ENCODE peak calls at places on chromosomes 3 and 15, in eight cellular contexts. One of them, this sample, is unnamed.

GRCh38 chr3:167184511-167184910 is 195.6 kb downstream of the ZBBX start:
- DNase-seq in CD8-positive, alpha-beta T cell: no peak
- DNase-seq in A549: no peak
- DNase-seq in LNCaP clone FGC: no peak
- DNase-seq in CD4-positive, alpha-beta T cell: no peak
- DNase-seq in cardiac fibroblast: no peak
- DNase-seq in bronchial epithelial cell: no peak
- DNase-seq in nephron progenitor cell: peak
- DNase-seq in this sample: no peak

GRCh38 chr3:130470132-130470531 is 46.8 kb upstream of the COL6A6 start:
- DNase-seq in CD8-positive, alpha-beta T cell: no peak
- DNase-seq in A549: no peak
- DNase-seq in LNCaP clone FGC: no peak
- DNase-seq in CD4-positive, alpha-beta T cell: no peak
- DNase-seq in cardiac fibroblast: no peak
- DNase-seq in bronchial epithelial cell: peak
- DNase-seq in nephron progenitor cell: no peak
- DNase-seq in this sample: no peak

GRCh38 chr3:42052867-42053351 is 38.2 kb upstream of the TRAK1 start:
- DNase-seq in CD8-positive, alpha-beta T cell: no peak
- DNase-seq in A549: no peak
- DNase-seq in LNCaP clone FGC: no peak
- DNase-seq in CD4-positive, alpha-beta T cell: no peak
- DNase-seq in cardiac fibroblast: no peak
- DNase-seq in bronchial epithelial cell: no peak
- DNase-seq in nephron progenitor cell: no peak
- DNase-seq in this sample: no peak

GRCh38 chr15:70328137-70329115 is 230.7 kb upstream of the TLE3 start:
- DNase-seq in CD8-positive, alpha-beta T cell: no peak
- DNase-seq in A549: no peak
- DNase-seq in LNCaP clone FGC: no peak
- DNase-seq in CD4-positive, alpha-beta T cell: no peak
- DNase-seq in cardiac fibroblast: peak
- DNase-seq in bronchial epithelial cell: no peak
- DNase-seq in nephron progenitor cell: no peak
- DNase-seq in this sample: no peak

GRCh38 chr3:149532463-149533180 is 58.1 kb downstream of the TM4SF4 start:
- DNase-seq in CD8-positive, alpha-beta T cell: no peak
- DNase-seq in A549: no peak
- DNase-seq in LNCaP clone FGC: no peak
- DNase-seq in CD4-positive, alpha-beta T cell: no peak
- DNase-seq in cardiac fibroblast: no peak
- DNase-seq in bronchial epithelial cell: no peak
- DNase-seq in nephron progenitor cell: no peak
- DNase-seq in this sample: no peak

GRCh38 chr3:134904333-134904771 is 109.3 kb downstream of the EPHB1 start:
- DNase-seq in CD8-positive, alpha-beta T cell: no peak
- DNase-seq in A549: no peak
- DNase-seq in LNCaP clone FGC: no peak
- DNase-seq in CD4-positive, alpha-beta T cell: no peak
- DNase-seq in cardiac fibroblast: no peak
- DNase-seq in bronchial epithelial cell: no peak
- DNase-seq in nephron progenitor cell: no peak
- DNase-seq in this sample: no peak

GRCh38 chr3:24829011-24829581 is 334.4 kb upstream of the THRB start:
- DNase-seq in CD8-positive, alpha-beta T cell: no peak
- DNase-seq in A549: peak
- DNase-seq in LNCaP clone FGC: no peak
- DNase-seq in CD4-positive, alpha-beta T cell: no peak
- DNase-seq in cardiac fibroblast: no peak
- DNase-seq in bronchial epithelial cell: no peak
- DNase-seq in nephron progenitor cell: peak
- DNase-seq in this sample: peak

GRCh38 chr3:16801223-16801622 is 83.5 kb upstream of the PLCL2 start:
- DNase-seq in CD8-positive, alpha-beta T cell: no peak
- DNase-seq in A549: no peak
- DNase-seq in LNCaP clone FGC: no peak
- DNase-seq in CD4-positive, alpha-beta T cell: no peak
- DNase-seq in cardiac fibroblast: peak
- DNase-seq in bronchial epithelial cell: no peak
- DNase-seq in nephron progenitor cell: no peak
- DNase-seq in this sample: no peak

GRCh38 chr3:8458711-8459110 is 42.9 kb upstream of the LMCD1 start:
- DNase-seq in CD8-positive, alpha-beta T cell: no peak
- DNase-seq in A549: no peak
- DNase-seq in LNCaP clone FGC: no peak
- DNase-seq in CD4-positive, alpha-beta T cell: no peak
- DNase-seq in cardiac fibroblast: peak
- DNase-seq in bronchial epithelial cell: peak
- DNase-seq in nephron progenitor cell: no peak
- DNase-seq in this sample: no peak

GRCh38 chr15:70584838-70585706 is 178.3 kb downstream of the UACA start:
- DNase-seq in CD8-positive, alpha-beta T cell: peak
- DNase-seq in A549: peak
- DNase-seq in LNCaP clone FGC: no peak
- DNase-seq in CD4-positive, alpha-beta T cell: peak
- DNase-seq in cardiac fibroblast: no peak
- DNase-seq in bronchial epithelial cell: peak
- DNase-seq in nephron progenitor cell: peak
- DNase-seq in this sample: peak

GRCh38 chr3:27714692-27715453 is 7.2 kb downstream of the EOMES start:
- DNase-seq in CD8-positive, alpha-beta T cell: peak
- DNase-seq in A549: no peak
- DNase-seq in LNCaP clone FGC: no peak
- DNase-seq in CD4-positive, alpha-beta T cell: no peak
- DNase-seq in cardiac fibroblast: no peak
- DNase-seq in bronchial epithelial cell: no peak
- DNase-seq in nephron progenitor cell: peak
- DNase-seq in this sample: no peak

GRCh38 chr15:58909616-58910015 is 23.9 kb downstream of the SLTM start:
- DNase-seq in CD8-positive, alpha-beta T cell: no peak
- DNase-seq in A549: no peak
- DNase-seq in LNCaP clone FGC: no peak
- DNase-seq in CD4-positive, alpha-beta T cell: no peak
- DNase-seq in cardiac fibroblast: peak
- DNase-seq in bronchial epithelial cell: no peak
- DNase-seq in nephron progenitor cell: no peak
- DNase-seq in this sample: no peak

GRCh38 chr15:62138124-62138523 is 27.0 kb downstream of the C2CD4B start:
- DNase-seq in CD8-positive, alpha-beta T cell: no peak
- DNase-seq in A549: no peak
- DNase-seq in LNCaP clone FGC: no peak
- DNase-seq in CD4-positive, alpha-beta T cell: no peak
- DNase-seq in cardiac fibroblast: peak
- DNase-seq in bronchial epithelial cell: peak
- DNase-seq in nephron progenitor cell: no peak
- DNase-seq in this sample: no peak

GRCh38 chr3:155556531-155556930 is 188.3 kb downstream of the PLCH1 start:
- DNase-seq in CD8-positive, alpha-beta T cell: no peak
- DNase-seq in A549: no peak
- DNase-seq in LNCaP clone FGC: no peak
- DNase-seq in CD4-positive, alpha-beta T cell: no peak
- DNase-seq in cardiac fibroblast: no peak
- DNase-seq in bronchial epithelial cell: no peak
- DNase-seq in nephron progenitor cell: no peak
- DNase-seq in this sample: no peak

GRCh38 chr3:19364150-19364549 is 215.8 kb downstream of the KCNH8 start:
- DNase-seq in CD8-positive, alpha-beta T cell: no peak
- DNase-seq in A549: no peak
- DNase-seq in LNCaP clone FGC: no peak
- DNase-seq in CD4-positive, alpha-beta T cell: no peak
- DNase-seq in cardiac fibroblast: peak
- DNase-seq in bronchial epithelial cell: no peak
- DNase-seq in nephron progenitor cell: no peak
- DNase-seq in this sample: no peak

GRCh38 chr15:41870689-41871081 is 23.2 kb downstream of the SPTBN5 start:
- DNase-seq in CD8-positive, alpha-beta T cell: peak
- DNase-seq in A549: no peak
- DNase-seq in LNCaP clone FGC: no peak
- DNase-seq in CD4-positive, alpha-beta T cell: peak
- DNase-seq in cardiac fibroblast: peak
- DNase-seq in bronchial epithelial cell: peak
- DNase-seq in nephron progenitor cell: no peak
- DNase-seq in this sample: no peak

GRCh38 chr3:45528429-45528828 is 66.1 kb upstream of the LIMD1 start:
- DNase-seq in CD8-positive, alpha-beta T cell: no peak
- DNase-seq in A549: no peak
- DNase-seq in LNCaP clone FGC: no peak
- DNase-seq in CD4-positive, alpha-beta T cell: no peak
- DNase-seq in cardiac fibroblast: no peak
- DNase-seq in bronchial epithelial cell: peak
- DNase-seq in nephron progenitor cell: no peak
- DNase-seq in this sample: no peak

GRCh38 chr3:134326760-134327593 is 47.3 kb downstream of the AMOTL2 start:
- DNase-seq in CD8-positive, alpha-beta T cell: no peak
- DNase-seq in A549: no peak
- DNase-seq in LNCaP clone FGC: no peak
- DNase-seq in CD4-positive, alpha-beta T cell: no peak
- DNase-seq in cardiac fibroblast: peak
- DNase-seq in bronchial epithelial cell: peak
- DNase-seq in nephron progenitor cell: peak
- DNase-seq in this sample: no peak

GRCh38 chr3:46584598-46585467 is 18.7 kb upstream of the LRRC2 start:
- DNase-seq in CD8-positive, alpha-beta T cell: no peak
- DNase-seq in A549: no peak
- DNase-seq in LNCaP clone FGC: no peak
- DNase-seq in CD4-positive, alpha-beta T cell: no peak
- DNase-seq in cardiac fibroblast: no peak
- DNase-seq in bronchial epithelial cell: no peak
- DNase-seq in nephron progenitor cell: no peak
- DNase-seq in this sample: no peak

GRCh38 chr3:159458010-159458409 is 530.6 kb upstream of the IL12A start:
- DNase-seq in CD8-positive, alpha-beta T cell: no peak
- DNase-seq in A549: no peak
- DNase-seq in LNCaP clone FGC: no peak
- DNase-seq in CD4-positive, alpha-beta T cell: no peak
- DNase-seq in cardiac fibroblast: peak
- DNase-seq in bronchial epithelial cell: peak
- DNase-seq in nephron progenitor cell: no peak
- DNase-seq in this sample: no peak

GRCh38 chr3:159645874-159646273 is 342.8 kb upstream of the IL12A start:
- DNase-seq in CD8-positive, alpha-beta T cell: no peak
- DNase-seq in A549: no peak
- DNase-seq in LNCaP clone FGC: no peak
- DNase-seq in CD4-positive, alpha-beta T cell: no peak
- DNase-seq in cardiac fibroblast: peak
- DNase-seq in bronchial epithelial cell: no peak
- DNase-seq in nephron progenitor cell: no peak
- DNase-seq in this sample: no peak

GRCh38 chr15:40040293-40040635 is 1.3 kb upstream of the SRP14 start:
- DNase-seq in CD8-positive, alpha-beta T cell: no peak
- DNase-seq in A549: no peak
- DNase-seq in LNCaP clone FGC: no peak
- DNase-seq in CD4-positive, alpha-beta T cell: no peak
- DNase-seq in cardiac fibroblast: no peak
- DNase-seq in bronchial epithelial cell: no peak
- DNase-seq in nephron progenitor cell: no peak
- DNase-seq in this sample: no peak

GRCh38 chr15:72472907-72473669 is 1.0 kb upstream of the ARIH1 start:
- DNase-seq in CD8-positive, alpha-beta T cell: no peak
- DNase-seq in A549: no peak
- DNase-seq in LNCaP clone FGC: no peak
- DNase-seq in CD4-positive, alpha-beta T cell: no peak
- DNase-seq in cardiac fibroblast: peak
- DNase-seq in bronchial epithelial cell: no peak
- DNase-seq in nephron progenitor cell: no peak
- DNase-seq in this sample: no peak
- TF ChIP-seq CTCF in CD8-positive, alpha-beta T cell: no peak
- TF ChIP-seq CTCF in A549: no peak
- TF ChIP-seq CTCF in LNCaP clone FGC: peak
- TF ChIP-seq CTCF in CD4-positive, alpha-beta T cell: peak
- TF ChIP-seq CTCF in cardiac fibroblast: peak
- TF ChIP-seq CTCF in bronchial epithelial cell: no peak
- TF ChIP-seq CTCF in nephron progenitor cell: no peak
- TF ChIP-seq CTCF in this sample: peak

GRCh38 chr3:65210026-65210814 is 522.4 kb upstream of the ADAMTS9 start:
- DNase-seq in CD8-positive, alpha-beta T cell: no peak
- DNase-seq in A549: no peak
- DNase-seq in LNCaP clone FGC: no peak
- DNase-seq in CD4-positive, alpha-beta T cell: no peak
- DNase-seq in cardiac fibroblast: peak
- DNase-seq in bronchial epithelial cell: no peak
- DNase-seq in nephron progenitor cell: no peak
- DNase-seq in this sample: no peak
- TF ChIP-seq CTCF in CD8-positive, alpha-beta T cell: no peak
- TF ChIP-seq CTCF in A549: no peak
- TF ChIP-seq CTCF in LNCaP clone FGC: no peak
- TF ChIP-seq CTCF in CD4-positive, alpha-beta T cell: no peak
- TF ChIP-seq CTCF in cardiac fibroblast: no peak
- TF ChIP-seq CTCF in bronchial epithelial cell: no peak
- TF ChIP-seq CTCF in nephron progenitor cell: no peak
- TF ChIP-seq CTCF in this sample: no peak

DNA sequence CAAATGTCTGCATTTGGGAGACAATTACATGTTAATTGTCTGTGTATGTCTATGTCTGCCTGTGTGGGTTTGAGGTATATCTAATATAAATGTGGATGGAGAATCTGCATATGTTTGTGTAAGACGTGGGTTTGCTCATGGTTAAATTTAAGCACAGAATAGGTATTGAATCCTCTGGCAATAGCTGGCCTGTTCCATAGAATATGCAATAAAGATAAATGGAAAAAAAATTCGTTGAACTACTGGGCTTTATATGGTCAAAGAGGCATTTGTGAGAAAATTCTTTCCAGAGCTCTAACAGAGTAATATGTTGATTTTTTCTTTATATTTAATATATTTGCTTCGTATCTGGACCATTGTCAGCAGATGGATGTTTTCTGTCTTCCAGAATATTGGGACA is 1.4 kb downstream of the VPS8 start:
- DNase-seq in CD8-positive, alpha-beta T cell: no peak
- DNase-seq in A549: no peak
- DNase-seq in LNCaP clone FGC: no peak
- DNase-seq in CD4-positive, alpha-beta T cell: no peak
- DNase-seq in cardiac fibroblast: no peak
- DNase-seq in bronchial epithelial cell: no peak
- DNase-seq in nephron progenitor cell: no peak
- DNase-seq in this sample: no peak
- TF ChIP-seq CTCF in CD8-positive, alpha-beta T cell: no peak
- TF ChIP-seq CTCF in A549: no peak
- TF ChIP-seq CTCF in LNCaP clone FGC: no peak
- TF ChIP-seq CTCF in CD4-positive, alpha-beta T cell: no peak
- TF ChIP-seq CTCF in cardiac fibroblast: no peak
- TF ChIP-seq CTCF in bronchial epithelial cell: no peak
- TF ChIP-seq CTCF in nephron progenitor cell: no peak
- TF ChIP-seq CTCF in this sample: no peak

GRCh38 chr15:52217186-52217585 is 26.0 kb upstream of the GNB5 start:
- DNase-seq in CD8-positive, alpha-beta T cell: no peak
- DNase-seq in A549: peak
- DNase-seq in LNCaP clone FGC: peak
- DNase-seq in CD4-positive, alpha-beta T cell: no peak
- DNase-seq in cardiac fibroblast: no peak
- DNase-seq in bronchial epithelial cell: peak
- DNase-seq in nephron progenitor cell: peak
- DNase-seq in this sample: no peak
- TF ChIP-seq CTCF in CD8-positive, alpha-beta T cell: no peak
- TF ChIP-seq CTCF in A549: peak
- TF ChIP-seq CTCF in LNCaP clone FGC: peak
- TF ChIP-seq CTCF in CD4-positive, alpha-beta T cell: peak
- TF ChIP-seq CTCF in cardiac fibroblast: peak
- TF ChIP-seq CTCF in bronchial epithelial cell: peak
- TF ChIP-seq CTCF in nephron progenitor cell: peak
- TF ChIP-seq CTCF in this sample: peak

This sample was measured in neural crest cell.